ENCODE peak calls at places on chromosome 17, in ten cellular contexts. D is sigmoid colon; B is MCF 10A; M is stimulated activated CD8-positive, alpha-beta memory T cell treated with anti-CD3 and anti-CD28 coated beads, Interleukin-7, amount 100 ng/mL, for 1 hour; Y is left colon; V is T-helper 22 cell; I is stimulated activated CD4-positive, alpha-beta T cell treated with anti-CD3 and anti-CD28 coated beads, Interleukin-1b, Interleukin-23, amount 100 ng/mL, for 4 hours; L is fibroblast of pulmonary artery; C is hippocampal formation; T is fibroblast of villous mesenchyme. R is an unnamed sample.

GRCh38 chr17:50501906-50502642 is 6.2 kb upstream of the MYCBPAP start:
- DNase-seq in D (peak), B (no peak), M (no peak), Y (no peak), V (no peak), I (no peak), L (no peak), C (no peak), T (peak), R (no peak)

GRCh38 chr17:71631483-71631882 is 489.3 kb upstream of the SOX9 start:
- DNase-seq in D (no peak), B (no peak), M (no peak), Y (no peak), V (no peak), I (no peak), L (peak), C (no peak), T (no peak), R (no peak)

GRCh38 chr17:76481091-76481655 is 13.8 kb downstream of the AANAT start:
- DNase-seq in D (peak), B (no peak), M (no peak), Y (peak), V (no peak), I (no peak), L (no peak), C (no peak), T (no peak), R (no peak)

GRCh38 chr17:731943-732787 is at the start of gene TLCD3A:
- DNase-seq in D (peak), B (peak), M (peak), Y (peak), V (peak), I (peak), L (peak), C (peak), T (peak), R (no peak)

GRCh38 chr17:32265192-32265895 is at the start of gene RHBDL3:
- DNase-seq in D (no peak), B (no peak), M (no peak), Y (no peak), V (no peak), I (peak), L (no peak), C (no peak), T (no peak), R (no peak)

GRCh38 chr17:7323731-7324437 is 5.3 kb downstream of the NEURL4 start:
- DNase-seq in D (peak), B (peak), M (no peak), Y (no peak), V (peak), I (peak), L (peak), C (no peak), T (peak), R (no peak)

GRCh38 chr17:35373984-35374765 is 754 bp upstream of the SLFN11 start:
- DNase-seq in D (peak), B (peak), M (peak), Y (peak), V (peak), I (peak), L (peak), C (no peak), T (peak), R (no peak)

GRCh38 chr17:41367426-41368075 is 2.1 kb downstream of the KRT33B start:
- DNase-seq in D (no peak), B (no peak), M (no peak), Y (no peak), V (no peak), I (no peak), L (peak), C (no peak), T (peak), R (no peak)

GRCh38 chr17:46789610-46790009 is 28.9 kb downstream of the WNT3 start:
- DNase-seq in D (no peak), B (no peak), M (no peak), Y (no peak), V (no peak), I (no peak), L (no peak), C (no peak), T (no peak), R (no peak)

GRCh38 chr17:3964203-3965122 is at the start of gene ATP2A3:
- DNase-seq in D (no peak), B (no peak), M (peak), Y (peak), V (peak), I (peak), L (no peak), C (no peak), T (peak), R (no peak)

GRCh38 chr17:22505660-22506059 is 813.3 kb downstream of the KCNJ18 start:
- DNase-seq in D (no peak), B (no peak), M (no peak), Y (no peak), V (no peak), I (no peak), L (no peak), C (no peak), T (no peak), R (no peak)

GRCh38 chr17:57080708-57081107 is 4.3 kb upstream of the AKAP1 start:
- DNase-seq in D (no peak), B (peak), M (no peak), Y (no peak), V (no peak), I (no peak), L (no peak), C (no peak), T (no peak), R (no peak)

GRCh38 chr17:68961204-68961893 is 6.2 kb upstream of the ABCA8 start:
- DNase-seq in D (no peak), B (no peak), M (no peak), Y (no peak), V (no peak), I (no peak), L (no peak), C (no peak), T (no peak), R (no peak)

GRCh38 chr17:81011951-81012350 is 20.3 kb downstream of the CHMP6 start:
- DNase-seq in D (no peak), B (no peak), M (no peak), Y (no peak), V (no peak), I (no peak), L (peak), C (no peak), T (no peak), R (no peak)

GRCh38 chr17:4142107-4142900 is 526 bp downstream of the ZZEF1 start:
- DNase-seq in D (peak), B (no peak), M (no peak), Y (peak), V (no peak), I (peak), L (peak), C (no peak), T (peak), R (no peak)

GRCh38 chr17:65332375-65332774 is 195.2 kb downstream of the RGS9 start:
- DNase-seq in D (no peak), B (peak), M (no peak), Y (no peak), V (no peak), I (no peak), L (peak), C (no peak), T (peak), R (no peak)

GRCh38 chr17:1067282-1067956 is 70.5 kb downstream of the TIMM22 start:
- DNase-seq in D (no peak), B (peak), M (no peak), Y (no peak), V (no peak), I (no peak), L (no peak), C (no peak), T (peak), R (no peak)

GRCh38 chr17:43832168-43832975 is 574 bp downstream of the MPP3 start:
- DNase-seq in D (peak), B (peak), M (no peak), Y (peak), V (no peak), I (peak), L (peak), C (no peak), T (peak), R (no peak)

GRCh38 chr17:30376621-30377452 is 1.9 kb upstream of the CPD start:
- DNase-seq in D (no peak), B (peak), M (no peak), Y (no peak), V (no peak), I (peak), L (peak), C (peak), T (peak), R (no peak)

GRCh38 chr17:79217473-79218135 is 143.0 kb downstream of the ENGASE start:
- DNase-seq in D (no peak), B (no peak), M (no peak), Y (no peak), V (no peak), I (no peak), L (no peak), C (no peak), T (no peak), R (no peak)

GRCh38 chr17:14871921-14872320 is 393.2 kb downstream of the PMP22 start:
- DNase-seq in D (no peak), B (peak), M (no peak), Y (no peak), V (no peak), I (no peak), L (peak), C (no peak), T (peak), R (no peak)

GRCh38 chr17:6630390-6630789 is 10.1 kb downstream of the KIAA0753 start:
- DNase-seq in D (no peak), B (no peak), M (no peak), Y (no peak), V (no peak), I (no peak), L (no peak), C (no peak), T (no peak), R (no peak)

GRCh38 chr17:76075364-76076099 is 951 bp downstream of the GALR2 start:
- DNase-seq in D (no peak), B (no peak), M (no peak), Y (no peak), V (no peak), I (no peak), L (no peak), C (no peak), T (peak), R (no peak)

GRCh38 chr17:57288034-57288752 is 31.9 kb downstream of the MSI2 start:
- DNase-seq in D (no peak), B (no peak), M (no peak), Y (no peak), V (no peak), I (no peak), L (peak), C (no peak), T (peak), R (no peak)

GRCh38 chr17:47604268-47604927 is 45.3 kb upstream of the KPNB1 start:
- DNase-seq in D (no peak), B (peak), M (no peak), Y (no peak), V (no peak), I (no peak), L (peak), C (no peak), T (peak), R (no peak)

GRCh38 chr17:5396612-5397011 is 22.9 kb downstream of the NUP88 start:
- DNase-seq in D (no peak), B (no peak), M (no peak), Y (no peak), V (no peak), I (no peak), L (no peak), C (no peak), T (no peak), R (no peak)

GRCh38 chr17:17818088-17818526 is 18.7 kb downstream of the SREBF1 start:
- DNase-seq in D (no peak), B (no peak), M (no peak), Y (no peak), V (no peak), I (no peak), L (peak), C (no peak), T (no peak), R (no peak)

GRCh38 chr17:63116228-63116627 is 150.2 kb downstream of the TANC2 start:
- DNase-seq in D (no peak), B (peak), M (no peak), Y (no peak), V (no peak), I (no peak), L (no peak), C (no peak), T (no peak), R (no peak)

GRCh38 chr17:14038206-14038605 is 31.1 kb upstream of the COX10 start:
- DNase-seq in D (no peak), B (no peak), M (no peak), Y (no peak), V (no peak), I (no peak), L (peak), C (no peak), T (peak), R (no peak)